ENCODE peak calls at places on chromosomes 7 and 10, in nine cellular contexts. Q is suprapubic skin, C is transverse colon, L is ovary, G is sigmoid colon, X is K562, U is A549, M is esophagus muscularis mucosa, I is SK-N-SH. S is an unnamed sample.

GRCh38 chr7:123537026-123537642 is 2.7 kb upstream of the IQUB start:
- DNase-seq in C (no peak), Q (no peak), G (no peak), X (no peak), I (no peak), M (no peak), L (no peak), U (peak; percentile 25), S (no peak)

GRCh38 chr7:4809091-4809591 is 33.7 kb downstream of the AP5Z1 start:
- DNase-seq in G (peak; percentile 76), I (no peak), U (no peak), Q (peak; percentile 76), L (no peak), X (no peak), C (no peak), M (no peak), S (no peak)

GRCh38 chr10:88728107-88728763 is 22.2 kb downstream of the LIPK start:
- DNase-seq in X (peak; percentile 9), C (peak; percentile 11), G (no peak), Q (no peak), L (no peak), I (no peak), U (peak; percentile 46), M (no peak), S (no peak)

GRCh38 chr7:73738612-73739386 is at the start of gene ABHD11:
- DNase-seq in L (peak; percentile 100), Q (peak; percentile 100), U (peak; percentile 98), C (peak; percentile 100), I (peak; percentile 100), X (peak; percentile 99), M (peak; percentile 100), G (peak; percentile 100), S (peak; percentile 99)

GRCh38 chr10:56823849-56824248 is 462.8 kb upstream of the ZWINT start:
- DNase-seq in Q (no peak), M (no peak), X (no peak), L (no peak), I (peak; percentile 4), U (peak; percentile 17), G (no peak), C (no peak), S (no peak)

GRCh38 chr7:140304071-140304799 is 94.1 kb downstream of the SLC37A3 start:
- DNase-seq in L (no peak), M (no peak), G (no peak), Q (no peak), U (peak; percentile 37), X (no peak), I (peak; percentile 46), C (no peak), S (no peak)

GRCh38 chr10:92656266-92656961 is 33.3 kb upstream of the HHEX start:
- DNase-seq in U (no peak), G (no peak), M (no peak), L (no peak), I (no peak), X (no peak), Q (no peak), C (no peak), S (no peak)

GRCh38 chr7:38318803-38319416 is 45.5 kb upstream of the TARP start:
- DNase-seq in Q (no peak), M (no peak), G (no peak), C (peak; percentile 27), X (no peak), L (no peak), I (peak; percentile 67), U (peak; percentile 79), S (no peak)

GRCh38 chr10:71771204-71771603 is 2.1 kb downstream of the VSIR start:
- DNase-seq in G (no peak), X (no peak), C (no peak), I (no peak), M (no peak), L (no peak), Q (no peak), U (no peak), S (peak; percentile 39)

GRCh38 chr7:135335628-135336139 is 102.0 kb downstream of the STRA8 start:
- DNase-seq in G (no peak), C (peak; percentile 71), I (peak; percentile 86), Q (no peak), U (peak; percentile 81), L (peak; percentile 44), X (peak; percentile 73), M (no peak), S (peak; percentile 70)

GRCh38 chr7:130441408-130441854 is 615 bp upstream of the CEP41 start:
- DNase-seq in C (no peak), I (peak; percentile 38), L (no peak), U (peak; percentile 29), M (no peak), G (no peak), X (no peak), Q (no peak), S (no peak)

GRCh38 chr7:24576171-24577052 is 3.2 kb downstream of the PALS2 start:
- DNase-seq in G (no peak), X (peak; percentile 33), I (peak; percentile 74), L (no peak), Q (no peak), M (no peak), C (no peak), U (peak; percentile 72), S (peak; percentile 39)

GRCh38 chr7:47034180-47034579 is 547.7 kb downstream of the TNS3 start:
- DNase-seq in G (no peak), C (no peak), X (no peak), M (no peak), U (no peak), I (no peak), Q (no peak), L (no peak), S (no peak)

GRCh38 chr10:69270990-69271389 is 7.3 kb upstream of the HK1 start:
- DNase-seq in Q (no peak), L (no peak), I (no peak), U (no peak), C (no peak), M (no peak), G (no peak), X (no peak), S (no peak)

GRCh38 chr10:75957721-75958120 is 526.3 kb downstream of the LRMDA start:
- DNase-seq in X (no peak), C (no peak), M (no peak), Q (no peak), U (no peak), I (no peak), G (no peak), L (no peak), S (no peak)

GRCh38 chr10:75954486-75954885 is 523.1 kb downstream of the LRMDA start:
- DNase-seq in Q (no peak), L (no peak), M (no peak), X (no peak), G (no peak), I (no peak), C (no peak), U (no peak), S (no peak)

GRCh38 chr10:75957321-75957720 is 525.9 kb downstream of the LRMDA start:
- DNase-seq in C (no peak), G (no peak), L (no peak), U (no peak), M (no peak), Q (no peak), X (no peak), I (no peak), S (no peak)

GRCh38 chr10:75955953-75956352 is 524.5 kb downstream of the LRMDA start:
- DNase-seq in G (no peak), C (no peak), X (no peak), U (no peak), M (no peak), L (no peak), Q (no peak), I (no peak), S (no peak)

DNA sequence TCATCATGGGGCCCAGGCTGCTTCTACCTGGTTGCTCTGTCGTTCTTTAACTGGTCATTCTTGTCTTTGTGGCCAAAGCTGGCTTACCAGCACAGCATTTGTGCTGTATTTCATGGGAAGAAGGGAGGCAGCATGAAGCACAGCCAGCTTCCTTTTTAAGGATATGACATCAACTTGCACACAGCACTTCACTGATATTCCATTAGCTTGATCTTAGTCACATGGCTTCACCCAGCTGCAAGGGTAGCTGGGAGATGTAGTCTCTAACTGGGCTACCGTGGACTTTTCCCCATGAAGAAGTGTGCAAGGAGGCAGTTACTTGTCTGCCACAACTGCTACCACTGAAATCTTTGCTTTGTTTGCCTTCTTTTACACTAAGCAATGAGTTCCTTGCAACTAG is 525.2 kb downstream of the LRMDA start:
- DNase-seq in X (no peak), L (no peak), I (no peak), Q (no peak), U (peak; percentile 37), C (no peak), M (no peak), G (no peak), S (no peak)
- TF ChIP-seq EP300 in X (no peak), L (no peak), I (no peak), Q (no peak), U (no peak), C (no peak), M (no peak), G (no peak), S (no peak)

DNA sequence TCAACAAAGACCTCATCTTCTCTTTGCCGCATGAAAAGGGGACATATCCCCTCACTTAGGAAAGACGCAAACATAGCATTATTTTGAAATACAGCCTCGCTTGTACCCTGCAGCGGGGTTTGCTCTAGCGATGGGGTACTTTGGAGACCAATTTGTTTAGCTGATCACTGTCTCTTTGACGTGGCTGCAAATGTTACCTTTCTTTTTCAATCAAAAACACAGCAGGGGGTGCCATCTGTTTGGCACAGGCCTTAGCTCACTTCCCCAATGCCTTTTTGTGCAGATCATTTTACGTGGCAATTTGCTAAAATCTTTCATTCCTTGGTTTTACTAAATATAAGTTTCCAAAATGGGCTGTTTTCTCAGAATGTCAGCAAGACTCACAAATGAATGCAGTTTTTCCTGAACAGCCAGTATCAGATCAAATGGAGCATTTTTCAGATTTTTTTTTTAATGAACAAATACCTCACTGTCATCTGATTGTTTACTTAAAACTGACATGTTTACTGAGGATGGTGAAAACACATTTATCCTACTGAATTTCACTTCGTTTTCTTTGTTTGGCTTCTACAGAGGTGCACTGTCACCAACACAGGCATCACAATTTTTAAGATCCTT is 206.2 kb downstream of the SKAP2 start:
- DNase-seq in Q (no peak), L (no peak), X (no peak), M (no peak), C (no peak), I (no peak), G (no peak), U (no peak), S (no peak)
- TF ChIP-seq EP300 in Q (no peak), L (no peak), X (no peak), M (no peak), C (no peak), I (no peak), G (no peak), U (no peak), S (no peak)

DNA sequence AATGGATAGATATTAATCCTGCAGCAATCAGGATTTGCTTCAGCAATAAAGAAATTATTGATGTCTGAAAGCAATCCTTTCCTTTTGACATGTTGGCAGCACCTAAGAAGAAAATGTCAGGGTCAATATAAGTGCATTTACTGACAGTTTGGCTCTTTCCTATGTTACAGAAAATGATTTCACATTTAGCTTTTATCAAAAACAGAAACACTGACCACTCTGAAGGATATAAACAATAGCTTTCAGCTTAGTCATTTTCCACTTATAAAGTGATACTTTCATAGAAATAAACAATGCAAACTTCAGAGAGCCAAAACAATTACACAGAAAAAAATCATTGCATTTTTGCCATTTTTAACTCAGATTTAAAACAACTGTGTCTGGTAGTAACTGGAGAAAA is 325.6 kb upstream of the KAT6B start:
- DNase-seq in Q (no peak), U (no peak), X (no peak), C (no peak), L (no peak), I (no peak), M (no peak), G (no peak), S (no peak)
- TF ChIP-seq EP300 in Q (no peak), U (no peak), X (no peak), C (no peak), L (no peak), I (peak; percentile 74), M (no peak), G (no peak), S (no peak)

GRCh38 chr7:42878303-42878702 is 33.6 kb downstream of the C7orf25 start:
- DNase-seq in L (no peak), U (no peak), I (no peak), Q (no peak), G (no peak), M (no peak), C (no peak), X (no peak), S (no peak)
- TF ChIP-seq EP300 in L (no peak), U (no peak), I (no peak), Q (no peak), G (no peak), M (no peak), C (no peak), X (no peak), S (no peak)

S was measured in stomach.